ENCODE peak calls at places on chromosomes 6 and 20, in seven cellular contexts. Z is posterior cingulate gyrus; O is RPMI7951; U is GM13977; T is stimulated activated CD8-positive, alpha-beta memory T cell treated with anti-CD3 and anti-CD28 coated beads, Interleukin-7, amount 100 ng/mL, for 1 hour; F is GM23338; X is neuronal stem cell. M is an unnamed sample.
A peak's percentile ranks its signal among the peaks of the same experiment; 100 is the strongest.

GRCh38 chr6:154954352-154954751 is 40.8 kb upstream of the TIAM2 start:
- DNase-seq in X (no peak), U (no peak), Z (no peak), T (no peak), O (no peak), F (no peak), M (no peak)

GRCh38 chr6:4371207-4371921 is 236.0 kb upstream of the ECI2 start:
- DNase-seq in Z (no peak), T (no peak), U (no peak), F (no peak), O (peak; percentile 90), X (no peak), M (no peak)

GRCh38 chr6:72953901-72954494 is 271.3 kb downstream of the KHDC1L start:
- DNase-seq in X (no peak), U (no peak), F (no peak), O (no peak), T (no peak), Z (no peak), M (no peak)

GRCh38 chr6:10582774-10583508 is 61.8 kb downstream of the GCNT2 start:
- DNase-seq in F (peak; percentile 91), T (no peak), O (no peak), Z (no peak), X (no peak), U (no peak), M (no peak)

GRCh38 chr6:166997768-166998255 is 1.4 kb upstream of the CEP43 start:
- DNase-seq in O (peak; percentile 71), X (peak; percentile 42), Z (peak; percentile 17), T (no peak), F (peak; percentile 84), U (peak; percentile 38), M (peak; percentile 19)

GRCh38 chr6:77474286-77474956 is 11.1 kb upstream of the HTR1B start:
- DNase-seq in U (no peak), Z (no peak), F (no peak), T (no peak), X (no peak), O (peak; percentile 74), M (no peak)

GRCh38 chr20:50821994-50822393 is 27.1 kb downstream of the BCAS4 start:
- DNase-seq in F (no peak), Z (no peak), U (no peak), T (no peak), X (no peak), O (no peak), M (no peak)

GRCh38 chr6:1552296-1552761 is 57.4 kb upstream of the FOXC1 start:
- DNase-seq in U (peak; percentile 72), O (peak; percentile 48), F (peak; percentile 71), X (no peak), Z (no peak), T (no peak), M (peak; percentile 49)

GRCh38 chr20:9514461-9515210 is at the start of gene LAMP5:
- DNase-seq in F (peak; percentile 90), U (no peak), T (no peak), Z (no peak), X (peak; percentile 72), O (peak; percentile 42), M (no peak)

GRCh38 chr6:160967833-160968232 is 23.7 kb upstream of the MAP3K4 start:
- DNase-seq in F (no peak), O (no peak), U (no peak), Z (no peak), T (no peak), X (no peak), M (no peak)

GRCh38 chr6:63272397-63272796 is 47.4 kb downstream of the LGSN start:
- DNase-seq in T (no peak), U (peak; percentile 47), Z (no peak), X (no peak), F (peak; percentile 37), O (peak; percentile 9), M (no peak)

GRCh38 chr20:32743237-32744112 is at the start of gene COMMD7:
- DNase-seq in O (peak; percentile 70), F (peak; percentile 95), X (no peak), U (peak; percentile 71), Z (peak; percentile 40), T (peak; percentile 29), M (peak; percentile 75)

GRCh38 chr20:41411458-41411857 is 44.8 kb upstream of the EMILIN3 start:
- DNase-seq in F (peak; percentile 28), U (no peak), X (no peak), O (peak; percentile 54), Z (no peak), T (no peak), M (peak; percentile 11)

GRCh38 chr20:21106171-21106694 is at the start of gene LINC00237:
- DNase-seq in F (peak; percentile 43), U (no peak), O (no peak), T (no peak), X (no peak), Z (no peak), M (no peak)

GRCh38 chr20:48697845-48698491 is 129.8 kb downstream of the PREX1 start:
- DNase-seq in U (no peak), O (peak; percentile 81), X (no peak), Z (no peak), F (no peak), T (no peak), M (no peak)

GRCh38 chr20:62208805-62209755 is 11.0 kb downstream of the HRH3 start:
- DNase-seq in F (peak; percentile 76), U (no peak), O (peak; percentile 35), Z (no peak), T (no peak), X (no peak), M (no peak)

GRCh38 chr20:57074386-57074785 is 192.1 kb downstream of the BMP7 start:
- DNase-seq in O (no peak), F (no peak), T (no peak), Z (no peak), X (no peak), U (no peak), M (no peak)

GRCh38 chr20:57698191-57698866 is 11.5 kb downstream of the PMEPA1 start:
- DNase-seq in Z (no peak), O (peak; percentile 100), T (no peak), U (no peak), F (no peak), X (no peak), M (no peak)

GRCh38 chr20:52035977-52036376 is 155.6 kb downstream of the ZFP64 start:
- DNase-seq in X (no peak), F (no peak), T (no peak), U (no peak), O (no peak), Z (no peak), M (no peak)

GRCh38 chr20:47929368-47930115 is 144.3 kb upstream of the SULF2 start:
- DNase-seq in F (no peak), X (no peak), Z (no peak), O (peak; percentile 91), U (no peak), T (no peak), M (no peak)

GRCh38 chr6:109879521-109879920 is 98.6 kb upstream of the GPR6 start:
- DNase-seq in Z (no peak), F (no peak), X (no peak), O (no peak), T (no peak), U (no peak), M (no peak)

GRCh38 chr6:96613291-96613999 is 50.5 kb downstream of the FHL5 start:
- DNase-seq in F (peak; percentile 4), U (no peak), T (no peak), O (no peak), Z (no peak), X (no peak), M (no peak)

GRCh38 chr6:3379482-3380060 is 77.3 kb downstream of the SLC22A23 start:
- DNase-seq in F (no peak), X (no peak), O (no peak), Z (no peak), T (no peak), U (no peak), M (no peak)

GRCh38 chr20:9353916-9354276 is 160.5 kb upstream of the LAMP5 start:
- DNase-seq in T (no peak), U (no peak), Z (no peak), X (no peak), F (no peak), O (peak; percentile 29), M (no peak)

GRCh38 chr6:130434174-130434873 is 68.5 kb downstream of the TMEM200A start:
- DNase-seq in X (no peak), U (no peak), Z (no peak), T (no peak), F (no peak), O (peak; percentile 80), M (no peak)

GRCh38 chr6:140857734-140858380 is 1274.9 kb upstream of the GJE1 start:
- DNase-seq in T (no peak), F (no peak), O (peak; percentile 53), U (no peak), Z (no peak), X (no peak), M (no peak)